ENCODE peak calls at places on chromosomes 16 and 17, in ten cellular contexts. I is pancreas, B is adrenal gland, X is tibial nerve, N is GM23338, F is ovary, O is mammary epithelial cell, H is ascending aorta, D is body of pancreas, E is prostate gland. Z is an unnamed sample. For H3K4me1, the result is how much of the 10 kb centered on the place peaks cover.

GRCh38 chr17:51617876-51618455 is 357.6 kb downstream of the UTP18 start:
- DNase-seq in I (no peak), B (no peak), X (no peak), N (no peak), F (no peak), O (no peak), H (no peak), D (no peak), E (no peak), Z (no peak)

GRCh38 chr17:44602390-44602789 is 45.1 kb downstream of the FZD2 start:
- DNase-seq in I (peak), B (no peak), X (no peak), N (no peak), F (no peak), O (no peak), H (no peak), D (peak), E (no peak), Z (no peak)

GRCh38 chr17:44210342-44211192 is 8.9 kb downstream of the UBTF start:
- DNase-seq in I (peak), B (peak), X (peak), N (peak), F (peak), O (peak), H (peak), D (peak), E (peak), Z (peak)

GRCh38 chr16:75996491-75996890 is 270.2 kb upstream of the CPHXL start:
- DNase-seq in I (no peak), B (no peak), X (no peak), N (no peak), F (no peak), O (peak), H (no peak), D (no peak), E (no peak), Z (no peak)

GRCh38 chr16:86363057-86363490 is 147.3 kb upstream of the FOXF1 start:
- DNase-seq in I (no peak), B (no peak), X (no peak), N (no peak), F (no peak), O (peak), H (no peak), D (no peak), E (peak), Z (peak)

GRCh38 chr16:10579965-10580918 is at the start of gene EMP2:
- DNase-seq in I (peak), B (peak), X (peak), N (peak), F (peak), O (peak), H (peak), D (peak), E (peak), Z (peak)

GRCh38 chr16:47599512-47599911 is 138.4 kb downstream of the PHKB start:
- DNase-seq in I (no peak), B (no peak), X (no peak), N (no peak), F (no peak), O (no peak), H (no peak), D (no peak), E (no peak), Z (no peak)

GRCh38 chr17:57714660-57715059 is 30.4 kb downstream of the CCDC182 start:
- DNase-seq in I (no peak), B (no peak), X (no peak), N (no peak), F (no peak), O (no peak), H (no peak), D (no peak), E (no peak), Z (no peak)

GRCh38 chr16:13269905-13270528 is 368.6 kb downstream of the SHISA9 start:
- DNase-seq in I (no peak), B (no peak), X (no peak), N (no peak), F (no peak), O (no peak), H (no peak), D (no peak), E (no peak), Z (no peak)

GRCh38 chr17:979211-979538 is 401 bp downstream of the NXN start:
- DNase-seq in I (no peak), B (no peak), X (no peak), N (no peak), F (no peak), O (no peak), H (no peak), D (no peak), E (no peak), Z (no peak)

GRCh38 chr17:17570207-17570797 is 21.2 kb downstream of the PEMT start:
- DNase-seq in I (peak), B (peak), X (no peak), N (peak), F (no peak), O (no peak), H (no peak), D (peak), E (peak), Z (peak)

GRCh38 chr16:46638947-46639925 is 18.1 kb upstream of the SHCBP1 start:
- DNase-seq in I (no peak), B (no peak), X (no peak), N (no peak), F (no peak), O (peak), H (no peak), D (no peak), E (no peak), Z (no peak)

GRCh38 chr16:88911148-88911945 is 44.9 kb upstream of the PABPN1L start:
- DNase-seq in I (no peak), B (no peak), X (no peak), N (no peak), F (no peak), O (no peak), H (no peak), D (no peak), E (no peak), Z (no peak)

GRCh38 chr17:80319262-80319998 is 58.8 kb downstream of the RNF213 start:
- DNase-seq in I (no peak), B (no peak), X (no peak), N (no peak), F (no peak), O (no peak), H (no peak), D (no peak), E (no peak), Z (no peak)

GRCh38 chr17:78343433-78344201 is 16.3 kb downstream of the SOCS3 start:
- DNase-seq in I (no peak), B (no peak), X (no peak), N (peak), F (peak), O (no peak), H (no peak), D (no peak), E (no peak), Z (no peak)

GRCh38 chr17:76408037-76408849 is 23.8 kb downstream of the SPHK1 start:
- DNase-seq in I (peak), B (peak), X (no peak), N (peak), F (peak), O (peak), H (no peak), D (peak), E (peak), Z (peak)

GRCh38 chr17:36755586-36755985 is 154.2 kb downstream of the MRM1 start:
- DNase-seq in I (no peak), B (peak), X (no peak), N (peak), F (no peak), O (peak), H (no peak), D (no peak), E (peak), Z (peak)

GRCh38 chr16:67150833-67151396 is at the start of gene B3GNT9:
- DNase-seq in I (peak), B (peak), X (peak), N (peak), F (peak), O (no peak), H (no peak), D (peak), E (peak), Z (peak)

GRCh38 chr16:70163596-70163995 is 10.0 kb upstream of the CLEC18C start:
- DNase-seq in I (peak), B (no peak), X (no peak), N (no peak), F (no peak), O (no peak), H (no peak), D (no peak), E (no peak), Z (no peak)

GRCh38 chr16:7722761-7723160 is 390.1 kb downstream of the RBFOX1 start:
- DNase-seq in I (no peak), B (no peak), X (no peak), N (no peak), F (no peak), O (no peak), H (no peak), D (no peak), E (no peak), Z (no peak)

GRCh38 chr17:48510761-48511604 is 19.8 kb downstream of the HOXB1 start:
- DNase-seq in I (no peak), B (no peak), X (no peak), N (no peak), F (no peak), O (peak), H (no peak), D (no peak), E (no peak), Z (no peak)

GRCh38 chr16:3980311-3981111 is 100.0 kb upstream of the CREBBP start:
- DNase-seq in I (no peak), B (no peak), X (no peak), N (no peak), F (peak), O (no peak), H (no peak), D (no peak), E (no peak), Z (no peak)

GRCh38 chr17:38729886-38730525 is at the start of gene CISD3:
- DNase-seq in I (peak), B (peak), X (peak), N (peak), F (peak), O (peak), H (no peak), D (peak), E (peak), Z (peak)
- H3K4me1 ChIP-seq in I (under half), B (under half), X (half or more), N (under half), F (under half), O (under half), H (under half), D (half or more), E (under half), Z (under half)

GRCh38 chr16:318628-319027 is 33.9 kb downstream of the AXIN1 start:
- DNase-seq in I (no peak), B (no peak), X (no peak), N (peak), F (no peak), O (no peak), H (no peak), D (no peak), E (no peak), Z (no peak)
- H3K4me3 ChIP-seq in I (no peak), B (no peak), X (no peak), N (no peak), F (no peak), O (no peak), H (no peak), D (no peak), E (no peak), Z (no peak)

GRCh38 chr16:25257956-25258855 is 561 bp upstream of the ZKSCAN2 start:
- DNase-seq in I (peak), B (peak), X (peak), N (peak), F (peak), O (peak), H (peak), D (peak), E (peak), Z (peak)
- TF ChIP-seq CTCF in I (no peak), B (no peak), X (no peak), N (no peak), F (no peak), O (no peak), H (no peak), D (no peak), E (no peak), Z (no peak)

DNA sequence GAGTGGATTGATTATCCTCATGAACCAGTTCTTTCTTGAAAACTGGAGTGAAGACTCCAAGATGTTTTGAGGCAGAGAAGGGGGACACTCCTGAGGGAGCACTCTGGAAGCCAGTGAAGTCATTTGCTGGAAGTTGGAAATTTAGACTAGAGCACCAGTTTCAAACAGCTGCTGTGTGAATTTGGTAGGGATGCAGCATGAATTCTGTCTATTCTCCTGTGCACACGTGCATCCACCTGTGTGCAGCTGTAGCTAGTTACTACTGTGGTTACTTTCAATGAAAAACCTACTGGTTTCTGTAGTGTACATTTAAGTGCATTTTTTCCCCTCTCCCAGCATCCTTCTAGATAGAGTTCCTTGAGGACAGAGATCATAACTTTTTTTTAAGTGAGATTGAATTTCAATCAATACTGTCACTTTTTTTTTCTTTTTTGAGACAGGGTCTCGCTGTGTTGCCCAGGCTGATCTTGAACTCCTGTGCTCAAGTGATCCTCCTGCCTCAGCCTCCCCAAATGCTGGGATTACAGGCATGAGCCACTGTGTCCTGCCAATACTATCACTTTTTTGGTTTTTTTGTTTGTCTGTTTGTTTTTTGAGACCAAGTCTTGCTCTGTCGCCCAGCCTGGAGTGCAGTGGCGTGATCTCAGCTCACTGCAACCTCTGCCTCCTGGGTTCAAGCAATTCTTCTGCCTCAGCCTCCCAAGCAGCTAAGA is 65.8 kb downstream of the TUBD1 start:
- DNase-seq in I (no peak), B (no peak), X (no peak), N (no peak), F (no peak), O (no peak), H (no peak), D (no peak), E (no peak), Z (no peak)
- H3K4me1 ChIP-seq in I (under half), B (under half), X (half or more), N (under half), F (under half), O (under half), H (under half), D (half or more), E (under half), Z (under half)

GRCh38 chr16:15435216-15435864 is 952 bp downstream of the BMERB1 start:
- DNase-seq in I (no peak), B (no peak), X (no peak), N (peak), F (no peak), O (no peak), H (no peak), D (peak), E (no peak), Z (no peak)

GRCh38 chr16:15439102-15439501 is 4.7 kb downstream of the BMERB1 start:
- DNase-seq in I (no peak), B (no peak), X (no peak), N (no peak), F (no peak), O (no peak), H (no peak), D (no peak), E (no peak), Z (no peak)

GRCh38 chr16:15434425-15435215 is at the start of gene BMERB1:
- DNase-seq in I (peak), B (peak), X (peak), N (peak), F (peak), O (peak), H (peak), D (peak), E (no peak), Z (peak)

GRCh38 chr16:15434079-15434424 is 336 bp upstream of the BMERB1 start:
- DNase-seq in I (no peak), B (no peak), X (no peak), N (no peak), F (no peak), O (no peak), H (no peak), D (no peak), E (no peak), Z (peak)
- H3K4me3 ChIP-seq in I (peak), B (no peak), X (peak), N (peak), F (peak), O (peak), H (peak), D (peak), E (peak), Z (peak)

GRCh38 chr17:66021757-66022156 is 170.2 kb downstream of the CEP112 start:
- DNase-seq in I (no peak), B (no peak), X (no peak), N (peak), F (no peak), O (no peak), H (no peak), D (no peak), E (no peak), Z (no peak)
- TF ChIP-seq CTCF in I (no peak), B (no peak), X (no peak), N (peak), F (no peak), O (no peak), H (no peak), D (no peak), E (no peak), Z (peak)

GRCh38 chr16:25124503-25124902 is 13.0 kb downstream of the LCMT1 start:
- DNase-seq in I (no peak), B (no peak), X (no peak), N (no peak), F (no peak), O (peak), H (no peak), D (no peak), E (no peak), Z (no peak)
- H3K4me1 ChIP-seq in I (under half), B (under half), X (under half), N (under half), F (under half), O (under half), H (under half), D (under half), E (under half), Z (under half)

Z was measured in BE2C.